ENCODE peak calls at places on chromosomes 11 and 22, in eight cellular contexts. N is activated CD4-positive, alpha-beta T cell treated with anti-CD3 and anti-CD28 coated beads, Interleukin-2, amount 50 U/mL, for 1 hour; O is SHP77 treated with DMSO at 0.1 percent for 48 hours; L is CD4-positive, alpha-beta memory T cell; C is H4; T is naive thymus-derived CD4-positive, alpha-beta T cell; G is activated T-cell treated with anti-CD3 and anti-CD28 coated beads, Interleukin-2, amount 50 U/mL, for 72 hours; E is cardiac fibroblast. Q is an unnamed sample.

GRCh38 chr22:35275580-35275979 is 18.3 kb downstream of the HMGXB4 start:
- DNase-seq in N (no peak), O (no peak), L (no peak), C (no peak), T (no peak), G (no peak), E (no peak), Q (no peak)

GRCh38 chr22:35896306-35896705 is 132.3 kb downstream of the RBFOX2 start:
- DNase-seq in N (no peak), O (no peak), L (no peak), C (no peak), T (no peak), G (no peak), E (no peak), Q (no peak)

GRCh38 chr11:102157219-102157618 is 47.0 kb downstream of the YAP1 start:
- DNase-seq in N (no peak), O (no peak), L (no peak), C (peak; percentile 73), T (no peak), G (no peak), E (peak; percentile 96), Q (no peak)

GRCh38 chr22:17257091-17257490 is 37.9 kb upstream of the ADA2 start:
- DNase-seq in N (no peak), O (peak; percentile 24), L (no peak), C (no peak), T (no peak), G (no peak), E (no peak), Q (no peak)

GRCh38 chr11:70883973-70884688 is 368.2 kb downstream of the SHANK2 start:
- DNase-seq in N (no peak), O (no peak), L (no peak), C (no peak), T (no peak), G (no peak), E (peak; percentile 32), Q (no peak)

GRCh38 chr11:130166457-130166784 is 6.8 kb downstream of the ST14 start:
- DNase-seq in N (no peak), O (peak; percentile 24), L (no peak), C (peak; percentile 88), T (no peak), G (no peak), E (peak; percentile 89), Q (no peak)

GRCh38 chr11:69238562-69239319 is 55.2 kb upstream of the MYEOV start:
- DNase-seq in N (no peak), O (no peak), L (no peak), C (no peak), T (no peak), G (no peak), E (no peak), Q (no peak)

GRCh38 chr11:94650756-94651155 is 83.6 kb downstream of the PIWIL4 start:
- DNase-seq in N (no peak), O (no peak), L (no peak), C (no peak), T (no peak), G (no peak), E (peak; percentile 87), Q (no peak)

GRCh38 chr22:41290262-41291221 is 4.6 kb upstream of the RANGAP1 start:
- DNase-seq in N (no peak), O (no peak), L (no peak), C (peak; percentile 39), T (no peak), G (no peak), E (peak; percentile 75), Q (no peak)

GRCh38 chr22:20494978-20495860 is at the start of gene KLHL22:
- DNase-seq in N (peak; percentile 12), O (no peak), L (no peak), C (no peak), T (peak; percentile 26), G (peak; percentile 48), E (no peak), Q (no peak)

Q was measured in activated CD4-positive, CD25-positive, alpha-beta regulatory T cell treated with anti-CD3 and anti-CD28 coated beads, Interleukin-2, amount 50 U/mL, for 72 hours.